ENCODE peak calls at places on chromosomes 16 and 17, in nine cellular contexts. One of them, this sample, is unnamed.

GRCh38 chr16:67304006-67304405 is 22.5 kb downstream of the KCTD19 start:
- DNase-seq in stimulated activated CD8-positive, alpha-beta memory T cell treated with anti-CD3 and anti-CD28 coated beads, Interleukin-2, amount 100 ng/mL, for 48 hours: no peak
- DNase-seq in brain pericyte: no peak
- DNase-seq in NCI-H748 treated with DMSO at 0.1 percent for 48 hours: no peak
- DNase-seq in stimulated activated CD4-positive, alpha-beta T cell treated with anti-CD3 and anti-CD28 coated beads, Interleukin-12 subunit alpha, Interleukin-12 subunit beta, amount 100 ng/mL, for 24 hours: no peak
- DNase-seq in adipocyte: peak
- DNase-seq in fibroblast of lung: peak
- DNase-seq in naive thymus-derived CD8-positive, alpha-beta T cell: no peak
- DNase-seq in A549: no peak
- DNase-seq in this sample: no peak

GRCh38 chr16:65102326-65102725 is 19.5 kb downstream of the CDH11 start:
- DNase-seq in brain pericyte: no peak
- DNase-seq in NCI-H748 treated with DMSO at 0.1 percent for 48 hours: no peak
- DNase-seq in stimulated activated CD8-positive, alpha-beta memory T cell treated with anti-CD3 and anti-CD28 coated beads, Interleukin-2, amount 100 ng/mL, for 48 hours: no peak
- DNase-seq in stimulated activated CD4-positive, alpha-beta T cell treated with anti-CD3 and anti-CD28 coated beads, Interleukin-12 subunit alpha, Interleukin-12 subunit beta, amount 100 ng/mL, for 24 hours: no peak
- DNase-seq in A549: no peak
- DNase-seq in adipocyte: no peak
- DNase-seq in naive thymus-derived CD8-positive, alpha-beta T cell: no peak
- DNase-seq in fibroblast of lung: no peak
- DNase-seq in this sample: no peak

GRCh38 chr17:5182597-5183409 is 8.9 kb downstream of the ZNF594 start:
- DNase-seq in adipocyte: no peak
- DNase-seq in brain pericyte: no peak
- DNase-seq in naive thymus-derived CD8-positive, alpha-beta T cell: no peak
- DNase-seq in stimulated activated CD4-positive, alpha-beta T cell treated with anti-CD3 and anti-CD28 coated beads, Interleukin-12 subunit alpha, Interleukin-12 subunit beta, amount 100 ng/mL, for 24 hours: no peak
- DNase-seq in stimulated activated CD8-positive, alpha-beta memory T cell treated with anti-CD3 and anti-CD28 coated beads, Interleukin-2, amount 100 ng/mL, for 48 hours: no peak
- DNase-seq in NCI-H748 treated with DMSO at 0.1 percent for 48 hours: no peak
- DNase-seq in A549: no peak
- DNase-seq in fibroblast of lung: no peak
- DNase-seq in this sample: no peak

GRCh38 chr16:1042076-1042744 is 30.3 kb upstream of the SSTR5 start:
- DNase-seq in adipocyte: no peak
- DNase-seq in fibroblast of lung: no peak
- DNase-seq in naive thymus-derived CD8-positive, alpha-beta T cell: no peak
- DNase-seq in stimulated activated CD8-positive, alpha-beta memory T cell treated with anti-CD3 and anti-CD28 coated beads, Interleukin-2, amount 100 ng/mL, for 48 hours: no peak
- DNase-seq in A549: no peak
- DNase-seq in brain pericyte: no peak
- DNase-seq in stimulated activated CD4-positive, alpha-beta T cell treated with anti-CD3 and anti-CD28 coated beads, Interleukin-12 subunit alpha, Interleukin-12 subunit beta, amount 100 ng/mL, for 24 hours: no peak
- DNase-seq in NCI-H748 treated with DMSO at 0.1 percent for 48 hours: no peak
- DNase-seq in this sample: no peak

GRCh38 chr17:63675607-63676539 is 24.1 kb downstream of the LIMD2 start:
- DNase-seq in fibroblast of lung: peak
- DNase-seq in stimulated activated CD8-positive, alpha-beta memory T cell treated with anti-CD3 and anti-CD28 coated beads, Interleukin-2, amount 100 ng/mL, for 48 hours: no peak
- DNase-seq in NCI-H748 treated with DMSO at 0.1 percent for 48 hours: no peak
- DNase-seq in A549: no peak
- DNase-seq in naive thymus-derived CD8-positive, alpha-beta T cell: no peak
- DNase-seq in stimulated activated CD4-positive, alpha-beta T cell treated with anti-CD3 and anti-CD28 coated beads, Interleukin-12 subunit alpha, Interleukin-12 subunit beta, amount 100 ng/mL, for 24 hours: no peak
- DNase-seq in adipocyte: peak
- DNase-seq in brain pericyte: no peak
- DNase-seq in this sample: no peak

GRCh38 chr16:21116148-21116693 is 34.4 kb downstream of the DNAH3 start:
- DNase-seq in A549: no peak
- DNase-seq in naive thymus-derived CD8-positive, alpha-beta T cell: no peak
- DNase-seq in NCI-H748 treated with DMSO at 0.1 percent for 48 hours: no peak
- DNase-seq in fibroblast of lung: no peak
- DNase-seq in brain pericyte: no peak
- DNase-seq in stimulated activated CD4-positive, alpha-beta T cell treated with anti-CD3 and anti-CD28 coated beads, Interleukin-12 subunit alpha, Interleukin-12 subunit beta, amount 100 ng/mL, for 24 hours: peak
- DNase-seq in stimulated activated CD8-positive, alpha-beta memory T cell treated with anti-CD3 and anti-CD28 coated beads, Interleukin-2, amount 100 ng/mL, for 48 hours: no peak
- DNase-seq in adipocyte: no peak
- DNase-seq in this sample: no peak

GRCh38 chr16:49023095-49023494 is 258.5 kb downstream of the CBLN1 start:
- DNase-seq in stimulated activated CD8-positive, alpha-beta memory T cell treated with anti-CD3 and anti-CD28 coated beads, Interleukin-2, amount 100 ng/mL, for 48 hours: no peak
- DNase-seq in fibroblast of lung: peak
- DNase-seq in A549: no peak
- DNase-seq in brain pericyte: no peak
- DNase-seq in adipocyte: no peak
- DNase-seq in naive thymus-derived CD8-positive, alpha-beta T cell: no peak
- DNase-seq in stimulated activated CD4-positive, alpha-beta T cell treated with anti-CD3 and anti-CD28 coated beads, Interleukin-12 subunit alpha, Interleukin-12 subunit beta, amount 100 ng/mL, for 24 hours: no peak
- DNase-seq in NCI-H748 treated with DMSO at 0.1 percent for 48 hours: no peak
- DNase-seq in this sample: no peak

GRCh38 chr17:72725432-72726068 is 366.9 kb downstream of the SLC39A11 start:
- DNase-seq in naive thymus-derived CD8-positive, alpha-beta T cell: peak
- DNase-seq in A549: peak
- DNase-seq in brain pericyte: no peak
- DNase-seq in NCI-H748 treated with DMSO at 0.1 percent for 48 hours: peak
- DNase-seq in stimulated activated CD8-positive, alpha-beta memory T cell treated with anti-CD3 and anti-CD28 coated beads, Interleukin-2, amount 100 ng/mL, for 48 hours: no peak
- DNase-seq in adipocyte: peak
- DNase-seq in fibroblast of lung: peak
- DNase-seq in stimulated activated CD4-positive, alpha-beta T cell treated with anti-CD3 and anti-CD28 coated beads, Interleukin-12 subunit alpha, Interleukin-12 subunit beta, amount 100 ng/mL, for 24 hours: peak
- DNase-seq in this sample: peak

GRCh38 chr17:27236710-27237315 is 57.1 kb upstream of the WSB1 start:
- DNase-seq in brain pericyte: no peak
- DNase-seq in NCI-H748 treated with DMSO at 0.1 percent for 48 hours: peak
- DNase-seq in stimulated activated CD4-positive, alpha-beta T cell treated with anti-CD3 and anti-CD28 coated beads, Interleukin-12 subunit alpha, Interleukin-12 subunit beta, amount 100 ng/mL, for 24 hours: peak
- DNase-seq in naive thymus-derived CD8-positive, alpha-beta T cell: peak
- DNase-seq in stimulated activated CD8-positive, alpha-beta memory T cell treated with anti-CD3 and anti-CD28 coated beads, Interleukin-2, amount 100 ng/mL, for 48 hours: peak
- DNase-seq in adipocyte: peak
- DNase-seq in fibroblast of lung: peak
- DNase-seq in A549: peak
- DNase-seq in this sample: peak

GRCh38 chr17:58189436-58190146 is 2.9 kb upstream of the EPX start:
- DNase-seq in adipocyte: peak
- DNase-seq in stimulated activated CD4-positive, alpha-beta T cell treated with anti-CD3 and anti-CD28 coated beads, Interleukin-12 subunit alpha, Interleukin-12 subunit beta, amount 100 ng/mL, for 24 hours: no peak
- DNase-seq in fibroblast of lung: peak
- DNase-seq in brain pericyte: no peak
- DNase-seq in stimulated activated CD8-positive, alpha-beta memory T cell treated with anti-CD3 and anti-CD28 coated beads, Interleukin-2, amount 100 ng/mL, for 48 hours: no peak
- DNase-seq in naive thymus-derived CD8-positive, alpha-beta T cell: no peak
- DNase-seq in NCI-H748 treated with DMSO at 0.1 percent for 48 hours: no peak
- DNase-seq in A549: peak
- DNase-seq in this sample: no peak

GRCh38 chr16:31105677-31106213 is 2.4 kb upstream of the BCKDK start:
- DNase-seq in NCI-H748 treated with DMSO at 0.1 percent for 48 hours: no peak
- DNase-seq in naive thymus-derived CD8-positive, alpha-beta T cell: peak
- DNase-seq in A549: peak
- DNase-seq in fibroblast of lung: peak
- DNase-seq in adipocyte: peak
- DNase-seq in stimulated activated CD4-positive, alpha-beta T cell treated with anti-CD3 and anti-CD28 coated beads, Interleukin-12 subunit alpha, Interleukin-12 subunit beta, amount 100 ng/mL, for 24 hours: peak
- DNase-seq in brain pericyte: no peak
- DNase-seq in stimulated activated CD8-positive, alpha-beta memory T cell treated with anti-CD3 and anti-CD28 coated beads, Interleukin-2, amount 100 ng/mL, for 48 hours: peak
- DNase-seq in this sample: no peak

GRCh38 chr16:14509055-14509454 is 121.0 kb downstream of the PARN start:
- DNase-seq in brain pericyte: no peak
- DNase-seq in NCI-H748 treated with DMSO at 0.1 percent for 48 hours: no peak
- DNase-seq in A549: peak
- DNase-seq in fibroblast of lung: peak
- DNase-seq in stimulated activated CD8-positive, alpha-beta memory T cell treated with anti-CD3 and anti-CD28 coated beads, Interleukin-2, amount 100 ng/mL, for 48 hours: no peak
- DNase-seq in naive thymus-derived CD8-positive, alpha-beta T cell: no peak
- DNase-seq in adipocyte: peak
- DNase-seq in stimulated activated CD4-positive, alpha-beta T cell treated with anti-CD3 and anti-CD28 coated beads, Interleukin-12 subunit alpha, Interleukin-12 subunit beta, amount 100 ng/mL, for 24 hours: no peak
- DNase-seq in this sample: no peak

GRCh38 chr16:22614271-22614947 is 103.7 kb downstream of the NPIPB5 start:
- DNase-seq in naive thymus-derived CD8-positive, alpha-beta T cell: no peak
- DNase-seq in NCI-H748 treated with DMSO at 0.1 percent for 48 hours: no peak
- DNase-seq in stimulated activated CD4-positive, alpha-beta T cell treated with anti-CD3 and anti-CD28 coated beads, Interleukin-12 subunit alpha, Interleukin-12 subunit beta, amount 100 ng/mL, for 24 hours: no peak
- DNase-seq in adipocyte: no peak
- DNase-seq in A549: no peak
- DNase-seq in brain pericyte: no peak
- DNase-seq in stimulated activated CD8-positive, alpha-beta memory T cell treated with anti-CD3 and anti-CD28 coated beads, Interleukin-2, amount 100 ng/mL, for 48 hours: no peak
- DNase-seq in fibroblast of lung: peak
- DNase-seq in this sample: no peak

This sample was measured in smooth muscle cell of the brain vasculature.